ENCODE peak calls at places on chromosomes 11 and 22, in ten cellular contexts. One of them, this sample, is unnamed.

GRCh38 chr22:45886502-45886901 is 90.5 kb downstream of the WNT7B start:
- DNase-seq in GF-D8: no peak
- DNase-seq in NCI-H1694: no peak
- DNase-seq in HT-29: no peak
- DNase-seq in osteocyte: no peak
- DNase-seq in aorta: no peak
- DNase-seq in OCI-M1: no peak
- DNase-seq in B cell: no peak
- DNase-seq in NCI-H460: no peak
- DNase-seq in retina: no peak
- DNase-seq in this sample: peak; percentile 13

GRCh38 chr11:69355959-69356702 is 62.2 kb downstream of the MYEOV start:
- DNase-seq in retina: no peak
- DNase-seq in GF-D8: no peak
- DNase-seq in NCI-H1694: no peak
- DNase-seq in aorta: no peak
- DNase-seq in HT-29: no peak
- DNase-seq in NCI-H460: no peak
- DNase-seq in OCI-M1: no peak
- DNase-seq in osteocyte: no peak
- DNase-seq in B cell: no peak
- DNase-seq in this sample: no peak

GRCh38 chr11:119148855-119149370 is at the start of gene ABCG4:
- DNase-seq in retina: peak; percentile 60
- DNase-seq in GF-D8: no peak
- DNase-seq in osteocyte: no peak
- DNase-seq in B cell: peak; percentile 73
- DNase-seq in OCI-M1: no peak
- DNase-seq in aorta: no peak
- DNase-seq in NCI-H460: no peak
- DNase-seq in HT-29: no peak
- DNase-seq in NCI-H1694: no peak
- DNase-seq in this sample: no peak

GRCh38 chr11:95821640-95822039 is 31.3 kb downstream of the CEP57 start:
- DNase-seq in retina: no peak
- DNase-seq in NCI-H1694: no peak
- DNase-seq in aorta: no peak
- DNase-seq in osteocyte: no peak
- DNase-seq in HT-29: no peak
- DNase-seq in NCI-H460: no peak
- DNase-seq in B cell: no peak
- DNase-seq in OCI-M1: no peak
- DNase-seq in GF-D8: no peak
- DNase-seq in this sample: no peak

GRCh38 chr11:104003491-104003890 is 32.9 kb upstream of the DDI1 start:
- DNase-seq in OCI-M1: no peak
- DNase-seq in HT-29: no peak
- DNase-seq in aorta: no peak
- DNase-seq in GF-D8: no peak
- DNase-seq in B cell: no peak
- DNase-seq in NCI-H460: no peak
- DNase-seq in NCI-H1694: no peak
- DNase-seq in retina: no peak
- DNase-seq in osteocyte: no peak
- DNase-seq in this sample: no peak

GRCh38 chr11:12110714-12111481 is 508 bp downstream of the MICAL2 start:
- DNase-seq in retina: peak; percentile 62
- DNase-seq in B cell: peak; percentile 30
- DNase-seq in osteocyte: no peak
- DNase-seq in aorta: peak; percentile 68
- DNase-seq in GF-D8: no peak
- DNase-seq in OCI-M1: peak; percentile 43
- DNase-seq in HT-29: peak; percentile 50
- DNase-seq in NCI-H1694: no peak
- DNase-seq in NCI-H460: no peak
- DNase-seq in this sample: peak; percentile 88

GRCh38 chr11:63985812-63986155 is 454 bp upstream of the OTUB1 start:
- DNase-seq in HT-29: no peak
- DNase-seq in B cell: peak; percentile 76
- DNase-seq in retina: no peak
- DNase-seq in aorta: peak; percentile 67
- DNase-seq in GF-D8: no peak
- DNase-seq in NCI-H1694: no peak
- DNase-seq in OCI-M1: peak; percentile 59
- DNase-seq in NCI-H460: no peak
- DNase-seq in osteocyte: no peak
- DNase-seq in this sample: peak; percentile 92

GRCh38 chr11:106222626-106223025 is 145.2 kb downstream of the AASDHPPT start:
- DNase-seq in NCI-H1694: no peak
- DNase-seq in OCI-M1: no peak
- DNase-seq in B cell: no peak
- DNase-seq in HT-29: no peak
- DNase-seq in GF-D8: no peak
- DNase-seq in retina: no peak
- DNase-seq in NCI-H460: no peak
- DNase-seq in aorta: no peak
- DNase-seq in osteocyte: no peak
- DNase-seq in this sample: no peak

GRCh38 chr22:45036154-45036553 is 26.3 kb upstream of the PHF21B start:
- DNase-seq in OCI-M1: no peak
- DNase-seq in B cell: no peak
- DNase-seq in NCI-H1694: no peak
- DNase-seq in NCI-H460: no peak
- DNase-seq in aorta: no peak
- DNase-seq in GF-D8: no peak
- DNase-seq in retina: no peak
- DNase-seq in osteocyte: no peak
- DNase-seq in HT-29: no peak
- DNase-seq in this sample: no peak

GRCh38 chr11:114098927-114099326 is 39.4 kb downstream of the ZBTB16 start:
- DNase-seq in aorta: no peak
- DNase-seq in osteocyte: no peak
- DNase-seq in NCI-H1694: no peak
- DNase-seq in GF-D8: no peak
- DNase-seq in B cell: no peak
- DNase-seq in HT-29: no peak
- DNase-seq in OCI-M1: peak; percentile 93
- DNase-seq in NCI-H460: no peak
- DNase-seq in retina: no peak
- DNase-seq in this sample: no peak

GRCh38 chr11:63551889-63552266 is 11.3 kb downstream of the PLAAT2 start:
- DNase-seq in HT-29: no peak
- DNase-seq in B cell: no peak
- DNase-seq in osteocyte: no peak
- DNase-seq in retina: no peak
- DNase-seq in aorta: no peak
- DNase-seq in NCI-H1694: no peak
- DNase-seq in OCI-M1: no peak
- DNase-seq in GF-D8: no peak
- DNase-seq in NCI-H460: no peak
- DNase-seq in this sample: no peak

GRCh38 chr11:43507171-43507570 is 148.5 kb downstream of the TTC17 start:
- DNase-seq in HT-29: no peak
- DNase-seq in NCI-H460: no peak
- DNase-seq in GF-D8: no peak
- DNase-seq in aorta: no peak
- DNase-seq in OCI-M1: no peak
- DNase-seq in osteocyte: peak; percentile 54
- DNase-seq in NCI-H1694: no peak
- DNase-seq in retina: no peak
- DNase-seq in B cell: no peak
- DNase-seq in this sample: no peak

GRCh38 chr11:70481625-70482528 is 83.5 kb downstream of the CTTN start:
- DNase-seq in GF-D8: no peak
- DNase-seq in retina: no peak
- DNase-seq in HT-29: peak; percentile 83
- DNase-seq in NCI-H460: no peak
- DNase-seq in NCI-H1694: no peak
- DNase-seq in OCI-M1: no peak
- DNase-seq in aorta: peak; percentile 52
- DNase-seq in osteocyte: no peak
- DNase-seq in B cell: no peak
- DNase-seq in this sample: peak; percentile 76

GRCh38 chr11:88709567-88709966 is 356.2 kb downstream of the GRM5 start:
- DNase-seq in NCI-H1694: no peak
- DNase-seq in retina: no peak
- DNase-seq in aorta: no peak
- DNase-seq in HT-29: no peak
- DNase-seq in B cell: no peak
- DNase-seq in GF-D8: no peak
- DNase-seq in NCI-H460: no peak
- DNase-seq in OCI-M1: no peak
- DNase-seq in osteocyte: no peak
- DNase-seq in this sample: no peak

GRCh38 chr11:116925050-116925449 is 87.6 kb upstream of the APOA1 start:
- DNase-seq in aorta: no peak
- DNase-seq in osteocyte: no peak
- DNase-seq in NCI-H1694: no peak
- DNase-seq in B cell: no peak
- DNase-seq in NCI-H460: no peak
- DNase-seq in OCI-M1: no peak
- DNase-seq in HT-29: no peak
- DNase-seq in GF-D8: no peak
- DNase-seq in retina: no peak
- DNase-seq in this sample: no peak

GRCh38 chr11:1516273-1517067 is 29.9 kb upstream of the MOB2 start:
- DNase-seq in HT-29: no peak
- DNase-seq in OCI-M1: no peak
- DNase-seq in B cell: no peak
- DNase-seq in retina: no peak
- DNase-seq in GF-D8: no peak
- DNase-seq in aorta: peak; percentile 34
- DNase-seq in NCI-H1694: no peak
- DNase-seq in NCI-H460: no peak
- DNase-seq in osteocyte: no peak
- DNase-seq in this sample: peak; percentile 56

GRCh38 chr11:67195971-67196418 is 70.3 kb upstream of the GRK2 start:
- DNase-seq in NCI-H1694: no peak
- DNase-seq in aorta: no peak
- DNase-seq in NCI-H460: peak; percentile 40
- DNase-seq in osteocyte: no peak
- DNase-seq in B cell: no peak
- DNase-seq in retina: no peak
- DNase-seq in HT-29: peak; percentile 47
- DNase-seq in OCI-M1: no peak
- DNase-seq in GF-D8: peak; percentile 95
- DNase-seq in this sample: no peak

GRCh38 chr11:119729581-119730346 is 764 bp upstream of the NECTIN1 start:
- DNase-seq in NCI-H460: no peak
- DNase-seq in retina: no peak
- DNase-seq in GF-D8: peak; percentile 69
- DNase-seq in OCI-M1: peak; percentile 34
- DNase-seq in NCI-H1694: no peak
- DNase-seq in B cell: no peak
- DNase-seq in HT-29: peak; percentile 54
- DNase-seq in aorta: peak; percentile 87
- DNase-seq in osteocyte: no peak
- DNase-seq in this sample: peak; percentile 79

GRCh38 chr22:38462960-38463784 is 4.7 kb upstream of the KDELR3 start:
- DNase-seq in retina: peak; percentile 83
- DNase-seq in osteocyte: no peak
- DNase-seq in B cell: no peak
- DNase-seq in HT-29: no peak
- DNase-seq in NCI-H460: no peak
- DNase-seq in NCI-H1694: no peak
- DNase-seq in aorta: no peak
- DNase-seq in OCI-M1: no peak
- DNase-seq in GF-D8: no peak
- DNase-seq in this sample: peak; percentile 74

GRCh38 chr22:36215976-36216375 is 14.4 kb upstream of the APOL4 start:
- DNase-seq in retina: no peak
- DNase-seq in HT-29: no peak
- DNase-seq in NCI-H460: no peak
- DNase-seq in B cell: no peak
- DNase-seq in NCI-H1694: peak; percentile 20
- DNase-seq in GF-D8: no peak
- DNase-seq in OCI-M1: no peak
- DNase-seq in aorta: no peak
- DNase-seq in osteocyte: no peak
- DNase-seq in this sample: no peak

GRCh38 chr11:123519055-123519796 is 89.2 kb downstream of the GRAMD1B start:
- DNase-seq in OCI-M1: no peak
- DNase-seq in HT-29: no peak
- DNase-seq in osteocyte: no peak
- DNase-seq in NCI-H1694: no peak
- DNase-seq in GF-D8: no peak
- DNase-seq in retina: peak; percentile 66
- DNase-seq in NCI-H460: no peak
- DNase-seq in aorta: no peak
- DNase-seq in B cell: no peak
- DNase-seq in this sample: no peak

GRCh38 chr11:47318166-47318565 is 34.3 kb downstream of the MYBPC3 start:
- DNase-seq in retina: no peak
- DNase-seq in osteocyte: no peak
- DNase-seq in GF-D8: no peak
- DNase-seq in NCI-H460: no peak
- DNase-seq in OCI-M1: no peak
- DNase-seq in HT-29: no peak
- DNase-seq in NCI-H1694: no peak
- DNase-seq in B cell: no peak
- DNase-seq in aorta: no peak
- DNase-seq in this sample: no peak

GRCh38 chr11:64206457-64207246 is at the start of gene FERMT3:
- DNase-seq in osteocyte: no peak
- DNase-seq in NCI-H460: no peak
- DNase-seq in OCI-M1: peak; percentile 80
- DNase-seq in NCI-H1694: no peak
- DNase-seq in HT-29: peak; percentile 41
- DNase-seq in GF-D8: peak; percentile 95
- DNase-seq in aorta: peak; percentile 88
- DNase-seq in B cell: peak; percentile 79
- DNase-seq in retina: no peak
- DNase-seq in this sample: peak; percentile 94

GRCh38 chr11:117458275-117459120 is 130.8 kb downstream of the CEP164 start:
- DNase-seq in NCI-H1694: no peak
- DNase-seq in retina: peak; percentile 34
- DNase-seq in OCI-M1: no peak
- DNase-seq in GF-D8: no peak
- DNase-seq in NCI-H460: no peak
- DNase-seq in HT-29: no peak
- DNase-seq in osteocyte: no peak
- DNase-seq in aorta: no peak
- DNase-seq in B cell: no peak
- DNase-seq in this sample: no peak

GRCh38 chr11:65390099-65390941 is 3.9 kb downstream of the FRMD8 start:
- DNase-seq in B cell: no peak
- DNase-seq in osteocyte: no peak
- DNase-seq in aorta: no peak
- DNase-seq in OCI-M1: no peak
- DNase-seq in HT-29: peak; percentile 52
- DNase-seq in retina: no peak
- DNase-seq in NCI-H1694: no peak
- DNase-seq in GF-D8: no peak
- DNase-seq in NCI-H460: no peak
- DNase-seq in this sample: no peak

GRCh38 chr11:2307733-2308331 is 6.0 kb downstream of the TSPAN32 start:
- DNase-seq in retina: no peak
- DNase-seq in NCI-H1694: no peak
- DNase-seq in osteocyte: no peak
- DNase-seq in NCI-H460: no peak
- DNase-seq in HT-29: no peak
- DNase-seq in aorta: no peak
- DNase-seq in OCI-M1: no peak
- DNase-seq in B cell: no peak
- DNase-seq in GF-D8: no peak
- DNase-seq in this sample: no peak

This sample was measured in left lung.